ENCODE peak calls at places on chromosomes 12 and 14, in five cellular contexts. One of them, this sample, is unnamed. For H3K27me3, the result is how much of the 10 kb centered on the place peaks cover.

GRCh38 chr12:51813931-51814310 is 34.6 kb downstream of the FIGNL2 start:
- DNase-seq in pancreas: no peak
- DNase-seq in breast epithelium: no peak
- DNase-seq in esophagus squamous epithelium: no peak
- DNase-seq in cardiac muscle cell: no peak
- DNase-seq in this sample: no peak

GRCh38 chr12:47739959-47740358 is 14.7 kb upstream of the ENDOU start:
- DNase-seq in breast epithelium: no peak
- DNase-seq in pancreas: no peak
- DNase-seq in esophagus squamous epithelium: no peak
- DNase-seq in cardiac muscle cell: no peak
- DNase-seq in this sample: no peak

GRCh38 chr14:81170829-81171195 is 49.9 kb downstream of the GTF2A1 start:
- DNase-seq in esophagus squamous epithelium: no peak
- DNase-seq in cardiac muscle cell: no peak
- DNase-seq in breast epithelium: no peak
- DNase-seq in pancreas: no peak
- DNase-seq in this sample: no peak

GRCh38 chr14:81710232-81710845 is 176.7 kb upstream of the SEL1L start:
- DNase-seq in esophagus squamous epithelium: no peak
- DNase-seq in pancreas: peak
- DNase-seq in breast epithelium: no peak
- DNase-seq in cardiac muscle cell: peak
- DNase-seq in this sample: no peak

GRCh38 chr12:64744422-64745258 is 14.6 kb downstream of the GNS start:
- DNase-seq in cardiac muscle cell: no peak
- DNase-seq in esophagus squamous epithelium: no peak
- DNase-seq in pancreas: no peak
- DNase-seq in breast epithelium: no peak
- DNase-seq in this sample: no peak

GRCh38 chr14:87102979-87103378 is 890.0 kb downstream of the GALC start:
- DNase-seq in breast epithelium: no peak
- DNase-seq in esophagus squamous epithelium: no peak
- DNase-seq in cardiac muscle cell: no peak
- DNase-seq in pancreas: no peak
- DNase-seq in this sample: no peak

GRCh38 chr14:26104686-26105085 is 493.1 kb downstream of the NOVA1 start:
- DNase-seq in breast epithelium: no peak
- DNase-seq in pancreas: no peak
- DNase-seq in esophagus squamous epithelium: no peak
- DNase-seq in cardiac muscle cell: no peak
- DNase-seq in this sample: no peak

GRCh38 chr12:97561321-97562230 is 99.0 kb downstream of the RMST start:
- DNase-seq in pancreas: no peak
- DNase-seq in cardiac muscle cell: no peak
- DNase-seq in esophagus squamous epithelium: no peak
- DNase-seq in breast epithelium: peak
- DNase-seq in this sample: no peak

GRCh38 chr14:23034498-23035302 is at the start of gene PSMB5:
- DNase-seq in breast epithelium: peak
- DNase-seq in cardiac muscle cell: peak
- DNase-seq in esophagus squamous epithelium: no peak
- DNase-seq in pancreas: peak
- DNase-seq in this sample: no peak

GRCh38 chr12:5912437-5913334 is 32.4 kb downstream of the ANO2 start:
- DNase-seq in cardiac muscle cell: peak
- DNase-seq in pancreas: no peak
- DNase-seq in breast epithelium: no peak
- DNase-seq in esophagus squamous epithelium: no peak
- DNase-seq in this sample: peak

GRCh38 chr12:21831671-21832357 is 57.3 kb upstream of the KCNJ8 start:
- DNase-seq in pancreas: no peak
- DNase-seq in cardiac muscle cell: no peak
- DNase-seq in esophagus squamous epithelium: no peak
- DNase-seq in breast epithelium: no peak
- DNase-seq in this sample: peak

GRCh38 chr12:103810108-103810507 is 30.9 kb downstream of the NT5DC3 start:
- DNase-seq in cardiac muscle cell: no peak
- DNase-seq in esophagus squamous epithelium: no peak
- DNase-seq in breast epithelium: no peak
- DNase-seq in pancreas: no peak
- DNase-seq in this sample: no peak

GRCh38 chr12:77122236-77122635 is 56.9 kb upstream of the E2F7 start:
- DNase-seq in pancreas: no peak
- DNase-seq in breast epithelium: no peak
- DNase-seq in cardiac muscle cell: no peak
- DNase-seq in esophagus squamous epithelium: no peak
- DNase-seq in this sample: no peak

GRCh38 chr12:28066879-28067278 is 94.3 kb upstream of the PTHLH start:
- DNase-seq in cardiac muscle cell: no peak
- DNase-seq in esophagus squamous epithelium: no peak
- DNase-seq in breast epithelium: no peak
- DNase-seq in pancreas: no peak
- DNase-seq in this sample: no peak

GRCh38 chr12:55692631-55693322 is 14.9 kb downstream of the ITGA7 start:
- DNase-seq in esophagus squamous epithelium: no peak
- DNase-seq in cardiac muscle cell: no peak
- DNase-seq in breast epithelium: no peak
- DNase-seq in pancreas: no peak
- DNase-seq in this sample: peak

GRCh38 chr14:22036541-22036940 is 362.9 kb upstream of the OR4E1 start:
- DNase-seq in esophagus squamous epithelium: no peak
- DNase-seq in pancreas: no peak
- DNase-seq in cardiac muscle cell: no peak
- DNase-seq in breast epithelium: no peak
- DNase-seq in this sample: no peak

GRCh38 chr12:52230364-52231281 is 2.4 kb upstream of the KRT7 start:
- DNase-seq in esophagus squamous epithelium: no peak
- DNase-seq in breast epithelium: peak
- DNase-seq in cardiac muscle cell: no peak
- DNase-seq in pancreas: peak
- DNase-seq in this sample: no peak

GRCh38 chr14:30227871-30228270 is 300.2 kb upstream of the PRKD1 start:
- DNase-seq in esophagus squamous epithelium: no peak
- DNase-seq in pancreas: no peak
- DNase-seq in breast epithelium: peak
- DNase-seq in cardiac muscle cell: no peak
- DNase-seq in this sample: no peak

GRCh38 chr12:55720894-55721444 is 776 bp downstream of the RDH5 start:
- DNase-seq in cardiac muscle cell: no peak
- DNase-seq in breast epithelium: peak
- DNase-seq in esophagus squamous epithelium: no peak
- DNase-seq in pancreas: peak
- DNase-seq in this sample: no peak

GRCh38 chr12:115660211-115660805 is 617.2 kb downstream of the MED13L start:
- DNase-seq in breast epithelium: no peak
- DNase-seq in cardiac muscle cell: no peak
- DNase-seq in pancreas: no peak
- DNase-seq in esophagus squamous epithelium: no peak
- DNase-seq in this sample: no peak

GRCh38 chr12:105674871-105675699 is 344.6 kb downstream of the C12orf75 start:
- DNase-seq in breast epithelium: no peak
- DNase-seq in cardiac muscle cell: no peak
- DNase-seq in esophagus squamous epithelium: no peak
- DNase-seq in pancreas: no peak
- DNase-seq in this sample: peak

GRCh38 chr14:74614508-74615495 is 2.8 kb upstream of the LTBP2 start:
- DNase-seq in breast epithelium: no peak
- DNase-seq in cardiac muscle cell: no peak
- DNase-seq in esophagus squamous epithelium: no peak
- DNase-seq in pancreas: no peak
- DNase-seq in this sample: no peak

GRCh38 chr12:48903982-48904411 is 21.3 kb downstream of the FKBP11 start:
- DNase-seq in cardiac muscle cell: peak
- DNase-seq in esophagus squamous epithelium: no peak
- DNase-seq in breast epithelium: peak
- DNase-seq in pancreas: peak
- DNase-seq in this sample: no peak

DNA sequence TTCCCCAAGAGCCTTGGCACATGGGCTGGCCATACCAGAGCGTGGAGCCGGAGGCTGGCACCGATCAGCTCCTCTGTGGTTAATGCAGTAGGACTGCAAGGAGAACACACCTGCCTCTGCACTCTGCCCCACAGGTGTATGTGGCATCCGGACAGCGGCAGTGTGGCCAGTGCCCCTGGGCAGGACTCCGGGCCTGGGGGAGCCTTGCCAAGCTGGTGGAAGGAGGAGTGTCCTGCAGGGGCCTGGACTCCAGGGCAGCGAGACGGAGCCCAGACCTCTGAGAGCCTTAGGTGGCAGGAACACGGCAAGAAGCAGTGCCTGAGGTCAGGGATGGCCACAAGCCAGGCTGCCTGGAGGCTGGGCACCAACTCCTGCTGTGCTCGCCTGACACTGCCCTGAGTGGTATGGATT is 5.2 kb upstream of the BEGAIN start:
- DNase-seq in breast epithelium: no peak
- DNase-seq in pancreas: no peak
- DNase-seq in esophagus squamous epithelium: no peak
- DNase-seq in cardiac muscle cell: no peak
- DNase-seq in this sample: no peak
- H3K27me3 ChIP-seq in breast epithelium: under half
- H3K27me3 ChIP-seq in pancreas: under half
- H3K27me3 ChIP-seq in esophagus squamous epithelium: half or more
- H3K27me3 ChIP-seq in cardiac muscle cell: half or more
- H3K27me3 ChIP-seq in this sample: under half

GRCh38 chr12:8948711-8949524 is 527 bp downstream of the M6PR start:
- DNase-seq in cardiac muscle cell: peak
- DNase-seq in breast epithelium: no peak
- DNase-seq in pancreas: no peak
- DNase-seq in esophagus squamous epithelium: no peak
- DNase-seq in this sample: no peak

GRCh38 chr12:8949525-8950286 is at the start of gene M6PR:
- DNase-seq in pancreas: peak
- DNase-seq in breast epithelium: peak
- DNase-seq in esophagus squamous epithelium: peak
- DNase-seq in cardiac muscle cell: peak
- DNase-seq in this sample: peak

GRCh38 chr12:8951744-8952143 is 2.3 kb upstream of the M6PR start:
- DNase-seq in breast epithelium: no peak
- DNase-seq in pancreas: no peak
- DNase-seq in cardiac muscle cell: no peak
- DNase-seq in esophagus squamous epithelium: no peak
- DNase-seq in this sample: no peak

GRCh38 chr12:8950287-8950574 is 786 bp upstream of the M6PR start:
- DNase-seq in pancreas: no peak
- DNase-seq in esophagus squamous epithelium: no peak
- DNase-seq in cardiac muscle cell: no peak
- DNase-seq in breast epithelium: no peak
- DNase-seq in this sample: no peak

GRCh38 chr12:8950702-8951478 is 1.4 kb upstream of the M6PR start:
- DNase-seq in breast epithelium: no peak
- DNase-seq in pancreas: no peak
- DNase-seq in esophagus squamous epithelium: no peak
- DNase-seq in cardiac muscle cell: no peak
- DNase-seq in this sample: no peak
- TF ChIP-seq CTCF in breast epithelium: no peak
- TF ChIP-seq CTCF in pancreas: no peak
- TF ChIP-seq CTCF in esophagus squamous epithelium: peak
- TF ChIP-seq CTCF in cardiac muscle cell: no peak
- TF ChIP-seq CTCF in this sample: no peak

GRCh38 chr12:111010061-111010460 is 89.7 kb upstream of the MYL2 start:
- DNase-seq in esophagus squamous epithelium: no peak
- DNase-seq in breast epithelium: no peak
- DNase-seq in pancreas: no peak
- DNase-seq in cardiac muscle cell: no peak
- DNase-seq in this sample: no peak

GRCh38 chr12:111010916-111011657 is 90.7 kb upstream of the MYL2 start:
- DNase-seq in breast epithelium: no peak
- DNase-seq in pancreas: no peak
- DNase-seq in esophagus squamous epithelium: no peak
- DNase-seq in cardiac muscle cell: no peak
- DNase-seq in this sample: no peak

GRCh38 chr12:111011999-111012600 is 91.7 kb upstream of the MYL2 start:
- DNase-seq in cardiac muscle cell: no peak
- DNase-seq in breast epithelium: no peak
- DNase-seq in esophagus squamous epithelium: no peak
- DNase-seq in pancreas: no peak
- DNase-seq in this sample: no peak

GRCh38 chr12:111014547-111014946 is 94.2 kb upstream of the MYL2 start:
- DNase-seq in cardiac muscle cell: no peak
- DNase-seq in esophagus squamous epithelium: no peak
- DNase-seq in breast epithelium: no peak
- DNase-seq in pancreas: no peak
- DNase-seq in this sample: no peak

DNA sequence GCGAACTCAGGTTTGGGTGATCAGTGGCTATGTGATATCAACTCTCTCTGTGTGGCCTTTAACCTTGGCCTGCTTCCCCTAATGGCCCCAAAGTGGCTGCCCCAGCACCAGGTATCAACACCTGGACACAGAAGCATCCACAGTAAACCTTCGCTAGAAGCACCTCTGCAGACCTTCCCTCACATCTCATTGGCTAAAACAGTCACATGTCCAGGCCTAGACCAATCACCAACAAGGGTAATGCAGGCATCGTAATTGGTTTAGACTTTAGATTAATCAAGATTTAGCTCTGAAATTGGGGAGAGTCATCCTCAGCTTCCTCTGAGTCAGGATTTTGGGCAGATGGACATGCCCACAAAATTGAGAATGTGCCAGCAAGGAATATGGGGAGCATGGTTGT is 92.5 kb upstream of the MYL2 start:
- DNase-seq in cardiac muscle cell: no peak
- DNase-seq in esophagus squamous epithelium: no peak
- DNase-seq in breast epithelium: no peak
- DNase-seq in pancreas: no peak
- DNase-seq in this sample: no peak
- H3K27me3 ChIP-seq in cardiac muscle cell: under half
- H3K27me3 ChIP-seq in esophagus squamous epithelium: half or more
- H3K27me3 ChIP-seq in breast epithelium: under half
- H3K27me3 ChIP-seq in pancreas: under half
- H3K27me3 ChIP-seq in this sample: under half

GRCh38 chr12:120640840-120641833 is 711 bp downstream of the CABP1 start:
- DNase-seq in breast epithelium: no peak
- DNase-seq in esophagus squamous epithelium: no peak
- DNase-seq in cardiac muscle cell: peak
- DNase-seq in pancreas: peak
- DNase-seq in this sample: no peak
- TF ChIP-seq CTCF in breast epithelium: no peak
- TF ChIP-seq CTCF in esophagus squamous epithelium: no peak
- TF ChIP-seq CTCF in cardiac muscle cell: no peak
- TF ChIP-seq CTCF in pancreas: no peak
- TF ChIP-seq CTCF in this sample: no peak

GRCh38 chr12:110458756-110459155 is 8.6 kb upstream of the ARPC3 start:
- DNase-seq in cardiac muscle cell: no peak
- DNase-seq in esophagus squamous epithelium: no peak
- DNase-seq in breast epithelium: no peak
- DNase-seq in pancreas: no peak
- DNase-seq in this sample: no peak
- H3K27me3 ChIP-seq in cardiac muscle cell: under half
- H3K27me3 ChIP-seq in esophagus squamous epithelium: under half
- H3K27me3 ChIP-seq in breast epithelium: under half
- H3K27me3 ChIP-seq in pancreas: under half
- H3K27me3 ChIP-seq in this sample: under half

This sample was measured in vagina.